ENCODE peak calls at places on chromosome 17, in five cellular contexts. P, B, H, X and G are unnamed samples.

GRCh38 chr17:7817643-7817964 is 16.4 kb upstream of the KDM6B start:
- DNase-seq in B (no peak), H (no peak), X (no peak), P (no peak), G (no peak)

GRCh38 chr17:78873519-78874340 is 29.3 kb downstream of the CEP295NL start:
- DNase-seq in P (no peak), X (no peak), H (peak; percentile 71), B (no peak), G (no peak)

GRCh38 chr17:77303620-77304019 is 162.9 kb downstream of the SEC14L1 start:
- DNase-seq in P (no peak), B (no peak), X (no peak), H (peak; percentile 46), G (no peak)

GRCh38 chr17:72359274-72359673 is 238.5 kb downstream of the SOX9 start:
- DNase-seq in H (no peak), X (no peak), B (no peak), P (no peak), G (no peak)

GRCh38 chr17:75404223-75404738 is 1.2 kb downstream of the GRB2 start:
- DNase-seq in B (peak; percentile 29), X (peak; percentile 73), P (peak; percentile 74), H (peak; percentile 90), G (peak; percentile 45)

GRCh38 chr17:60129164-60129563 is 20.6 kb upstream of the CA4 start:
- DNase-seq in B (no peak), H (no peak), P (no peak), X (no peak), G (no peak)

GRCh38 chr17:80086081-80086480 is 15.3 kb upstream of the GAA start:
- DNase-seq in P (no peak), B (no peak), H (no peak), X (no peak), G (no peak)

GRCh38 chr17:52157603-52158449 is 688 bp downstream of the CA10 start:
- DNase-seq in P (no peak), X (no peak), H (no peak), B (no peak), G (peak; percentile 11)

GRCh38 chr17:40315206-40315605 is 6.2 kb downstream of the RARA start:
- DNase-seq in P (no peak), X (no peak), B (no peak), H (no peak), G (no peak)

GRCh38 chr17:46031920-46032319 is 32.9 kb downstream of the STH start:
- DNase-seq in X (no peak), P (no peak), B (no peak), H (no peak), G (no peak)

GRCh38 chr17:204427-205175 is 23.2 kb upstream of the DOC2B start:
- DNase-seq in P (no peak), B (no peak), X (no peak), H (no peak), G (no peak)

GRCh38 chr17:57956311-57957119 is 1.3 kb upstream of the CUEDC1 start:
- DNase-seq in P (no peak), X (no peak), H (no peak), B (peak; percentile 26), G (no peak)

GRCh38 chr17:50346313-50347086 is 574 bp downstream of the XYLT2 start:
- DNase-seq in P (peak; percentile 35), X (peak; percentile 55), H (peak; percentile 57), B (no peak), G (peak; percentile 50)

GRCh38 chr17:17125136-17126084 is 80.7 kb downstream of the PLD6 start:
- DNase-seq in P (no peak), H (peak; percentile 45), X (no peak), B (no peak), G (no peak)

GRCh38 chr17:38628441-38628840 is 22.7 kb upstream of the SRCIN1 start:
- DNase-seq in B (no peak), H (no peak), P (peak; percentile 20), X (peak; percentile 61), G (no peak)

GRCh38 chr17:17971431-17972125 is 622 bp downstream of the TOM1L2 start:
- DNase-seq in P (no peak), B (no peak), X (peak; percentile 30), H (peak; percentile 46), G (no peak)

GRCh38 chr17:47251421-47251940 is 2.1 kb upstream of the ITGB3 start:
- DNase-seq in P (no peak), X (no peak), H (no peak), B (no peak), G (no peak)

GRCh38 chr17:80821546-80821945 is 170.1 kb upstream of the CHMP6 start:
- DNase-seq in X (no peak), P (no peak), H (no peak), B (no peak), G (no peak)

GRCh38 chr17:17938388-17939107 is 33.7 kb downstream of the TOM1L2 start:
- DNase-seq in P (peak; percentile 71), X (no peak), H (no peak), B (no peak), G (no peak)

GRCh38 chr17:59165933-59166342 is 10.4 kb downstream of the PRR11 start:
- DNase-seq in H (peak; percentile 75), B (peak; percentile 15), X (peak; percentile 51), P (peak; percentile 57), G (no peak)

GRCh38 chr17:2706911-2707510 is 4.6 kb downstream of the CLUH start:
- DNase-seq in B (no peak), P (no peak), X (no peak), H (no peak), G (no peak)

GRCh38 chr17:82311971-82312370 is 5.4 kb downstream of the CD7 start:
- DNase-seq in P (no peak), X (no peak), H (no peak), B (no peak), G (no peak)

GRCh38 chr17:29583324-29584248 is 5.9 kb downstream of the GIT1 start:
- DNase-seq in B (no peak), H (no peak), P (peak; percentile 84), X (no peak), G (no peak)

GRCh38 chr17:79749156-79749815 is 18.5 kb downstream of the ENPP7 start:
- DNase-seq in H (peak; percentile 63), X (no peak), B (no peak), P (peak; percentile 16), G (no peak)

GRCh38 chr17:27920569-27920968 is 27.4 kb upstream of the LYRM9 start:
- DNase-seq in H (no peak), P (no peak), B (no peak), X (no peak), G (no peak)

GRCh38 chr17:7850970-7851437 is 3.9 kb upstream of the TMEM88 start:
- DNase-seq in P (no peak), B (no peak), H (no peak), X (no peak), G (no peak)

GRCh38 chr17:65279456-65279855 is 142.3 kb downstream of the RGS9 start:
- DNase-seq in X (no peak), B (no peak), H (no peak), P (no peak), G (no peak)

GRCh38 chr17:7632492-7632894 is 2.6 kb downstream of the SHBG start:
- DNase-seq in B (no peak), H (peak; percentile 77), P (peak; percentile 58), X (peak; percentile 25), G (no peak)

GRCh38 chr17:10126554-10127493 is 71.6 kb downstream of the GAS7 start:
- DNase-seq in P (no peak), H (peak; percentile 88), B (no peak), X (no peak), G (no peak)

GRCh38 chr17:55433629-55434422 is 12.2 kb upstream of the MMD start:
- DNase-seq in X (peak; percentile 52), H (peak; percentile 96), B (no peak), P (peak; percentile 86), G (no peak)

GRCh38 chr17:7576432-7576937 is 3.0 kb upstream of the CD68 start:
- DNase-seq in B (no peak), P (no peak), H (peak; percentile 16), X (no peak), G (no peak)

GRCh38 chr17:49471089-49471683 is 23.9 kb upstream of the NGFR start:
- DNase-seq in X (no peak), P (no peak), H (peak; percentile 39), B (no peak), G (no peak)

GRCh38 chr17:38797091-38797490 is 2.3 kb downstream of the PIP4K2B start:
- DNase-seq in P (no peak), B (no peak), X (no peak), H (peak; percentile 77), G (no peak)

GRCh38 chr17:29214215-29215146 is 32.2 kb upstream of the CRYBA1 start:
- DNase-seq in H (peak; percentile 43), X (no peak), P (no peak), B (no peak), G (no peak)

GRCh38 chr17:43554857-43555256 is 8.7 kb upstream of the ETV4 start:
- DNase-seq in X (no peak), P (no peak), H (no peak), B (no peak), G (no peak)
- TF ChIP-seq CTCF in X (no peak), P (no peak), H (no peak), B (no peak), G (no peak)

DNA sequence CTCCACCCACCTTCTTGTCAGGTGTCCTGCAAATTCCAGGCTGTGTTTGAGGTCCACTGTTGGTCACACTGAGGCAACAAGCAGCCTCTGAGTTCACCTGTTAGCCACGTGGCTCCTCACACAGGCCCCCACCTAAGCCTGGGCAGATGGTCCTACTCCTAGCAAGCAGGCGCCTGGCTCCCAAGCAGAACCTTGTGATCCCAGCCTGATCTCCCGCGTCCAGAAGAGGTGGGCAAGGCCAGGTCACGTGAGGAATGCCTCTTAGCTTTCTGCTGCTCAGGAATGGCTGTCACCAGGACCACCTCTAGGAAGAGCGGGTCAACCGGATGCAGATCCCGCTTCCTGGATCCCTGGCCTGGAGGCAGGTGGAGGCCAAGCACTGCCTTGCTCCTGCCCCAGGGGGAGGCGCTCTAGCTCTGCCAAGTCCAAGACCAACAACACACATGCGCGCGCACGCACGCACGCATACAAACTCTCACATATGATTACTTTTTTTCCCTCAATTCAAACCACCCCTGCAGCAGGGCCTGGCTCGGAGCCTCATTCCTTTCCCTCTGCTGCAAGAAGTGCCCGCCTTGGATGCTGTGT is 9.5 kb downstream of the CYB561 start:
- DNase-seq in X (no peak), H (peak; percentile 38), P (no peak), B (no peak), G (no peak)
- TF ChIP-seq CTCF in X (no peak), H (no peak), P (no peak), B (no peak), G (no peak)

GRCh38 chr17:14737984-14738651 is 437.2 kb downstream of the HS3ST3B1 start:
- DNase-seq in H (peak; percentile 93), X (peak; percentile 87), B (no peak), P (peak; percentile 99), G (no peak)
- TF ChIP-seq CTCF in H (peak; percentile 33), X (no peak), B (no peak), P (peak; percentile 58), G (peak; percentile 42)

GRCh38 chr17:44199553-44200477 is at the start of gene ATXN7L3:
- DNase-seq in X (peak; percentile 100), P (peak; percentile 99), B (peak; percentile 99), H (peak; percentile 100), G (peak; percentile 99)

GRCh38 chr17:44200478-44201155 is 933 bp upstream of the ATXN7L3 start:
- DNase-seq in B (no peak), P (no peak), H (no peak), X (no peak), G (no peak)

GRCh38 chr17:44198721-44199552 is 747 bp downstream of the ATXN7L3 start:
- DNase-seq in P (peak; percentile 88), H (peak; percentile 72), X (peak; percentile 75), B (peak; percentile 44), G (peak; percentile 56)

GRCh38 chr17:44197107-44197506 is 2.6 kb downstream of the ATXN7L3 start:
- DNase-seq in H (no peak), X (no peak), B (no peak), P (no peak), G (no peak)

GRCh38 chr17:44197980-44198720 is 1.5 kb downstream of the ATXN7L3 start:
- DNase-seq in B (peak; percentile 38), H (peak; percentile 87), P (peak; percentile 45), X (peak; percentile 56), G (no peak)
- TF ChIP-seq CTCF in B (no peak), H (peak; percentile 31), P (peak; percentile 16), X (no peak), G (no peak)